ENCODE peak calls at places on chromosomes 5 and 9, in five cellular contexts. Y is upper lobe of left lung, O is HepG2, Z is K562, C is GM12878. X is an unnamed sample.

GRCh38 chr9:129094387-129095169 is 13.7 kb downstream of the DOLPP1 start:
- ATAC-seq in C (no peak), O (peak; percentile 39), Z (no peak), Y (no peak), X (no peak)

GRCh38 chr5:50702615-50703325 is 36.3 kb downstream of the PARP8 start:
- ATAC-seq in Z (no peak), Y (no peak), C (peak; percentile 65), O (no peak), X (no peak)

GRCh38 chr5:177288191-177288590 is 15.3 kb downstream of the RAB24 start:
- ATAC-seq in C (no peak), Y (no peak), O (no peak), Z (no peak), X (no peak)

GRCh38 chr5:96079962-96080361 is 118.3 kb upstream of the ELL2 start:
- ATAC-seq in Z (no peak), C (no peak), O (no peak), Y (no peak), X (no peak)

GRCh38 chr9:36787709-36788108 is 215.0 kb downstream of the MELK start:
- ATAC-seq in C (no peak), O (no peak), Z (no peak), Y (no peak), X (no peak)

GRCh38 chr9:20436475-20437195 is 185.7 kb downstream of the MLLT3 start:
- ATAC-seq in O (no peak), C (no peak), Y (no peak), Z (no peak), X (no peak)

GRCh38 chr5:159392881-159393280 is 62.6 kb upstream of the IL12B start:
- ATAC-seq in Z (no peak), C (no peak), O (no peak), Y (no peak), X (no peak)

GRCh38 chr5:58037899-58038298 is 422.0 kb downstream of the PLK2 start:
- ATAC-seq in Y (no peak), O (no peak), C (no peak), Z (no peak), X (no peak)

GRCh38 chr9:88418715-88419540 is 30.7 kb downstream of the SPIN1 start:
- ATAC-seq in Z (no peak), C (no peak), Y (no peak), O (no peak), X (no peak)

GRCh38 chr5:111061618-111062017 is 9.9 kb upstream of the TSLP start:
- ATAC-seq in C (no peak), Y (no peak), O (no peak), Z (no peak), X (no peak)

DNA sequence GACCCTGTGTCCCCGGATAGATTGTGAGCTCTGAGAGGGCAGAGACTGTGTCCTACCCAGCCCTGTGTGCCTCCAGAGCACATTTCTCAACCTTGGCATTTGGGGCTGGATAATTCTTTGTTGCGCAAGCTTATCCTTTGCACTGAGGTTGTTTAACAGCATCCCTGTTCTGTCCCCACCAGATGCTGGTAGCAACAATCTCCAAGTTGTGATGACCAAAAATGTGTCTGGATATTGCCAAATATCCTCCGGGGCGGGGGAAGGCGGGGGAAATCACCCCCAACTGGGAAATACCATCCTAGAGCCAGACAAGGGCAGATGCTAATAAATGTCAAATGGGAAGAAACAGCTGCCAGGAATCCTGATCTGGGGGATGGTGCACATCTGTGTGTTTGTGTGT is 24.0 kb upstream of the TNIP1 start:
- ATAC-seq in Y (peak; percentile 37), C (no peak), Z (no peak), O (peak; percentile 72), X (peak; percentile 93)
- TF ChIP-seq EP300 in Y (no peak), C (no peak), Z (no peak), O (no peak), X (no peak)

DNA sequence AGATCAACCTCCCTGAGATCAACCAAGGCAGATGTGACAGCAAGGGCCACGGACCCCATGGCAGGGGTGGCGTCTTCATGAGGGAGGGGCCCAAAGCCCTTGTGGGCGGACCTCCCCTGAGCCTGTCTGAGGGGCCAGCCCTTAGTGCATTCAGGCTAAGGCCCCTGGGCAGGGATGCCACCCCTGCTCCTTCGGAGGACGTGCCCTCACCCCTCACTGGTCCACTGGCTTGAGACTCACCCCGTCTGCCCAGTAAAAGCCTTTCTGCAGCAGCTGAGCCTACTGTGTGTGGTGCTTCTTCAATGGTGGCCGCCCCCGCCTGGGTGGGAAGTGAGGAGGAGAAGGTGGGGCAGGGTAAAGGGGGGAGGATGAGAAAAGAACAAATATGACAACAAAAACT is 8.3 kb downstream of the GPX3 start:
- ATAC-seq in Z (no peak), O (peak; percentile 12), Y (no peak), C (no peak), X (peak; percentile 27)
- TF ChIP-seq POLR2AphosphoS5 in Z (no peak), O (no peak), Y (peak; percentile 49), C (no peak), X (no peak)

GRCh38 chr5:102916114-102916513 is 161.0 kb downstream of the PAM start:
- ATAC-seq in O (no peak), C (no peak), Z (no peak), Y (no peak), X (no peak)

GRCh38 chr5:102905052-102905451 is 149.9 kb downstream of the PAM start:
- ATAC-seq in C (no peak), Y (no peak), Z (no peak), O (no peak), X (no peak)

GRCh38 chr5:102911973-102912372 is 156.9 kb downstream of the PAM start:
- ATAC-seq in O (no peak), C (no peak), Y (no peak), Z (no peak), X (peak; percentile 19)

GRCh38 chr5:102910240-102911226 is 155.4 kb downstream of the PAM start:
- ATAC-seq in Z (no peak), Y (no peak), C (no peak), O (no peak), X (no peak)
- TF ChIP-seq EP300 in Z (no peak), Y (no peak), C (no peak), O (no peak), X (no peak)

GRCh38 chr5:73652391-73652790 is 26.4 kb downstream of the ARHGEF28 start:
- ATAC-seq in Y (no peak), C (no peak), Z (no peak), O (no peak), X (no peak)
- TF ChIP-seq POLR2AphosphoS5 in Y (no peak), C (no peak), Z (no peak), O (no peak), X (no peak)

GRCh38 chr9:132372177-132373095 is 17.6 kb upstream of the SETX start:
- ATAC-seq in Y (peak; percentile 92), O (no peak), Z (peak; percentile 80), C (peak; percentile 14), X (peak; percentile 93)
- TF ChIP-seq EP300 in Y (peak; percentile 87), O (no peak), Z (no peak), C (no peak), X (no peak)

GRCh38 chr9:137062384-137062783 is 8.0 kb downstream of the SAPCD2 start:
- ATAC-seq in Y (no peak), O (no peak), Z (no peak), C (no peak), X (no peak)

GRCh38 chr9:137064880-137065164 is 5.5 kb downstream of the SAPCD2 start:
- ATAC-seq in Z (no peak), Y (peak; percentile 7), C (no peak), O (no peak), X (no peak)

GRCh38 chr9:137065336-137065967 is 4.9 kb downstream of the SAPCD2 start:
- ATAC-seq in O (no peak), Y (no peak), Z (no peak), C (no peak), X (no peak)

GRCh38 chr9:137063311-137064026 is 6.9 kb downstream of the SAPCD2 start:
- ATAC-seq in O (no peak), Z (no peak), Y (no peak), C (no peak), X (no peak)

GRCh38 chr9:137064027-137064879 is 6.1 kb downstream of the SAPCD2 start:
- ATAC-seq in C (peak; percentile 49), O (peak; percentile 33), Y (peak; percentile 59), Z (peak; percentile 54), X (peak; percentile 60)
- TF ChIP-seq POLR2AphosphoS5 in C (no peak), O (no peak), Y (no peak), Z (no peak), X (no peak)

GRCh38 chr5:167582916-167583315 is 708.5 kb upstream of the WWC1 start:
- ATAC-seq in Z (no peak), C (no peak), Y (no peak), O (no peak), X (no peak)

GRCh38 chr5:167592114-167592513 is 699.3 kb upstream of the WWC1 start:
- ATAC-seq in C (no peak), Y (no peak), Z (no peak), O (no peak), X (no peak)

GRCh38 chr5:167585184-167585583 is 706.3 kb upstream of the WWC1 start:
- ATAC-seq in C (no peak), Y (no peak), Z (no peak), O (peak; percentile 85), X (no peak)

GRCh38 chr5:167582263-167582662 is 709.2 kb upstream of the WWC1 start:
- ATAC-seq in C (no peak), O (no peak), Y (no peak), Z (no peak), X (no peak)

DNA sequence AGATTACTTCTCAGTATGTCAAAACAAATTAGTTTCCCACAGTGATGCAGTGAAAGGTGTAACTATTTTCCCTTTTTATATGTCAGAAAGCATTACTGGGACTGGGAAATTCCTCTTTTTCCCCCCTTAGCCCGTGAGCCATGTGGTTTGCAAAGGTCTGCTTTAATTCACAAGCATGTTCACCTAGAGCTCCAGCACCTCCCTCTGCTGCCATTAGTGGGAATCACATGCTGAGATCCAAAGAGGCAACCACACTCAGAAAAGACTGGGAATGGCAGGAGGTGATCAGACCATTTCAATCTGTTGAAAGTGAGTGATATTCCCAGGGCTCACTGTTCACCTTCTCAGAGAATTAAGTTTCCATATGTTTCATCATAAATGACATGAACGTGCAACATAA is 703.7 kb upstream of the WWC1 start:
- ATAC-seq in C (no peak), O (peak; percentile 92), Y (no peak), Z (no peak), X (no peak)
- TF ChIP-seq EP300 in C (no peak), O (no peak), Y (no peak), Z (no peak), X (no peak)

GRCh38 chr9:130861372-130862180 is 26.5 kb downstream of the ABL1 start:
- ATAC-seq in C (no peak), O (no peak), Y (no peak), Z (no peak), X (no peak)

GRCh38 chr9:130862217-130862616 is 27.2 kb downstream of the ABL1 start:
- ATAC-seq in Y (no peak), O (no peak), C (no peak), Z (no peak), X (no peak)

GRCh38 chr9:130858734-130859705 is 24.0 kb downstream of the ABL1 start:
- ATAC-seq in C (no peak), O (no peak), Y (no peak), Z (no peak), X (peak; percentile 18)

GRCh38 chr9:130862747-130863146 is 27.7 kb downstream of the ABL1 start:
- ATAC-seq in C (no peak), O (no peak), Z (no peak), Y (no peak), X (no peak)

GRCh38 chr9:130860458-130861316 is 25.6 kb downstream of the ABL1 start:
- ATAC-seq in Z (peak; percentile 87), O (no peak), Y (peak; percentile 94), C (no peak), X (peak; percentile 94)
- TF ChIP-seq POLR2AphosphoS5 in Z (no peak), O (no peak), Y (no peak), C (no peak), X (peak; percentile 90)

X was measured in gastroesophageal sphincter.